ENCODE peak calls at places on chromosomes 6 and 20, in ten cellular contexts. H is cardiac fibroblast, F is AG04450, R is HFFc6, I is nephron progenitor cell, S is RWPE1, X is prostate gland, D is OCI-LY7, Y is brain microvascular endothelial cell, M is AG09309. U is an unnamed sample.

GRCh38 chr6:131427441-131428051 is 145.5 kb upstream of the ARG1 start:
- DNase-seq in H (no peak), F (no peak), R (no peak), I (no peak), S (no peak), X (no peak), D (no peak), Y (no peak), M (no peak), U (no peak)

GRCh38 chr6:30821862-30822784 is 62.2 kb upstream of the DDR1 start:
- DNase-seq in H (peak), F (no peak), R (peak), I (no peak), S (peak), X (no peak), D (peak), Y (peak), M (no peak), U (no peak)

GRCh38 chr6:53209681-53210080 is 61.0 kb upstream of the GCM1 start:
- DNase-seq in H (no peak), F (no peak), R (no peak), I (no peak), S (no peak), X (peak), D (no peak), Y (no peak), M (no peak), U (no peak)

GRCh38 chr6:121382467-121383121 is 48.3 kb upstream of the TBC1D32 start:
- DNase-seq in H (peak), F (no peak), R (no peak), I (no peak), S (no peak), X (no peak), D (no peak), Y (no peak), M (no peak), U (no peak)

GRCh38 chr6:130470777-130471176 is 105.0 kb downstream of the TMEM200A start:
- DNase-seq in H (no peak), F (no peak), R (no peak), I (no peak), S (no peak), X (no peak), D (no peak), Y (no peak), M (no peak), U (no peak)

GRCh38 chr6:170292778-170293164 is 1.9 kb upstream of the DLL1 start:
- DNase-seq in H (no peak), F (no peak), R (no peak), I (no peak), S (no peak), X (no peak), D (no peak), Y (no peak), M (no peak), U (no peak)

GRCh38 chr6:116881236-116881635 is 4.2 kb downstream of the RFX6 start:
- DNase-seq in H (no peak), F (no peak), R (no peak), I (no peak), S (no peak), X (no peak), D (no peak), Y (no peak), M (no peak), U (no peak)

GRCh38 chr6:34586327-34587040 is 30.4 kb upstream of the SPDEF start:
- DNase-seq in H (no peak), F (no peak), R (no peak), I (no peak), S (no peak), X (no peak), D (no peak), Y (no peak), M (no peak), U (no peak)

GRCh38 chr6:153038378-153038777 is 35.9 kb upstream of the MTRF1L start:
- DNase-seq in H (peak), F (peak), R (peak), I (no peak), S (no peak), X (no peak), D (no peak), Y (peak), M (peak), U (no peak)

GRCh38 chr6:146788115-146788514 is 189.3 kb downstream of the ADGB start:
- DNase-seq in H (no peak), F (no peak), R (no peak), I (no peak), S (no peak), X (no peak), D (no peak), Y (no peak), M (no peak), U (no peak)

GRCh38 chr20:62926229-62927127 is at the start of gene DIDO1:
- DNase-seq in H (peak), F (peak), R (peak), I (peak), S (peak), X (peak), D (peak), Y (peak), M (no peak), U (peak)

GRCh38 chr6:132257561-132257960 is 143.7 kb downstream of the MOXD1 start:
- DNase-seq in H (no peak), F (no peak), R (no peak), I (no peak), S (no peak), X (no peak), D (no peak), Y (peak), M (no peak), U (no peak)

GRCh38 chr20:49663112-49663511 is 50.6 kb downstream of the B4GALT5 start:
- DNase-seq in H (no peak), F (no peak), R (no peak), I (no peak), S (no peak), X (no peak), D (no peak), Y (no peak), M (no peak), U (no peak)

GRCh38 chr6:33692760-33693158 is 18.7 kb downstream of the UQCC2 start:
- DNase-seq in H (peak), F (no peak), R (peak), I (no peak), S (no peak), X (no peak), D (no peak), Y (peak), M (no peak), U (no peak)

GRCh38 chr20:37235065-37235464 is 26.5 kb downstream of the GHRH start:
- DNase-seq in H (no peak), F (no peak), R (no peak), I (no peak), S (no peak), X (no peak), D (no peak), Y (no peak), M (no peak), U (no peak)

GRCh38 chr20:58994390-58995159 is 12.5 kb downstream of the CTSZ start:
- DNase-seq in H (no peak), F (no peak), R (no peak), I (no peak), S (no peak), X (no peak), D (no peak), Y (no peak), M (no peak), U (no peak)

GRCh38 chr6:24930386-24930785 is 5.4 kb downstream of the RIPOR2 start:
- DNase-seq in H (peak), F (peak), R (peak), I (peak), S (no peak), X (no peak), D (no peak), Y (peak), M (peak), U (no peak)

GRCh38 chr20:10856237-10856636 is 182.4 kb upstream of the JAG1 start:
- DNase-seq in H (peak), F (no peak), R (no peak), I (no peak), S (no peak), X (no peak), D (no peak), Y (no peak), M (no peak), U (no peak)

GRCh38 chr6:139777202-139777970 is 402.9 kb upstream of the CITED2 start:
- DNase-seq in H (no peak), F (no peak), R (no peak), I (peak), S (no peak), X (no peak), D (no peak), Y (no peak), M (no peak), U (peak)

GRCh38 chr6:5082487-5083306 is 2.4 kb upstream of the PPP1R3G start:
- DNase-seq in H (peak), F (no peak), R (peak), I (no peak), S (peak), X (no peak), D (no peak), Y (peak), M (peak), U (no peak)

GRCh38 chr6:74598473-74599393 is 607.1 kb downstream of the COL12A1 start:
- DNase-seq in H (no peak), F (no peak), R (peak), I (no peak), S (peak), X (no peak), D (no peak), Y (no peak), M (peak), U (no peak)

GRCh38 chr6:5517781-5518180 is 256.5 kb downstream of the FARS2 start:
- DNase-seq in H (no peak), F (no peak), R (no peak), I (no peak), S (no peak), X (no peak), D (no peak), Y (no peak), M (no peak), U (no peak)

GRCh38 chr20:13525225-13525940 is 113.3 kb downstream of the TASP1 start:
- DNase-seq in H (peak), F (peak), R (peak), I (no peak), S (peak), X (no peak), D (no peak), Y (peak), M (peak), U (no peak)

GRCh38 chr6:41597246-41598000 is 40.8 kb upstream of the MDFI start:
- DNase-seq in H (no peak), F (no peak), R (no peak), I (no peak), S (no peak), X (no peak), D (no peak), Y (no peak), M (no peak), U (no peak)

GRCh38 chr6:139743629-139744028 is 369.2 kb upstream of the CITED2 start:
- DNase-seq in H (peak), F (peak), R (peak), I (no peak), S (peak), X (no peak), D (no peak), Y (peak), M (peak), U (no peak)

GRCh38 chr6:4220619-4221018 is 85.2 kb upstream of the ECI2 start:
- DNase-seq in H (peak), F (no peak), R (no peak), I (no peak), S (no peak), X (no peak), D (no peak), Y (no peak), M (peak), U (no peak)

GRCh38 chr6:88663801-88664200 is 299.6 kb downstream of the RNGTT start:
- DNase-seq in H (no peak), F (no peak), R (no peak), I (no peak), S (no peak), X (no peak), D (no peak), Y (no peak), M (no peak), U (no peak)

GRCh38 chr20:13995841-13996240 is 525 bp downstream of the MACROD2 start:
- DNase-seq in H (no peak), F (no peak), R (no peak), I (peak), S (peak), X (peak), D (no peak), Y (no peak), M (no peak), U (peak)

GRCh38 chr6:44285552-44286284 is 15.5 kb downstream of the TMEM151B start:
- DNase-seq in H (no peak), F (no peak), R (no peak), I (peak), S (no peak), X (no peak), D (no peak), Y (peak), M (no peak), U (peak)

GRCh38 chr20:45392733-45393132 is 14.6 kb upstream of the TP53TG5 start:
- DNase-seq in H (no peak), F (no peak), R (peak), I (no peak), S (no peak), X (no peak), D (no peak), Y (no peak), M (no peak), U (no peak)

GRCh38 chr6:18323935-18324707 is 59.8 kb upstream of the DEK start:
- DNase-seq in H (peak), F (no peak), R (peak), I (peak), S (peak), X (peak), D (peak), Y (peak), M (no peak), U (no peak)

GRCh38 chr6:63458480-63459115 is 113.7 kb upstream of the LOC128125822 start:
- DNase-seq in H (no peak), F (no peak), R (no peak), I (no peak), S (no peak), X (no peak), D (no peak), Y (no peak), M (no peak), U (no peak)

GRCh38 chr20:37020636-37021035 is 69.1 kb upstream of the SAMHD1 start:
- DNase-seq in H (no peak), F (no peak), R (no peak), I (no peak), S (no peak), X (no peak), D (no peak), Y (no peak), M (no peak), U (no peak)

GRCh38 chr6:17867880-17868279 is 119.6 kb downstream of the KIF13A start:
- DNase-seq in H (peak), F (no peak), R (peak), I (no peak), S (peak), X (no peak), D (no peak), Y (peak), M (no peak), U (no peak)

GRCh38 chr20:63979221-63979548 is 257 bp downstream of the SAMD10 start:
- DNase-seq in H (no peak), F (no peak), R (no peak), I (peak), S (no peak), X (no peak), D (no peak), Y (no peak), M (no peak), U (peak)

GRCh38 chr20:50427740-50428462 is 82.3 kb upstream of the PTPN1 start:
- DNase-seq in H (peak), F (no peak), R (no peak), I (no peak), S (no peak), X (peak), D (no peak), Y (no peak), M (no peak), U (no peak)

GRCh38 chr6:91534614-91535013 is 947.7 kb upstream of the MAP3K7 start:
- DNase-seq in H (no peak), F (no peak), R (no peak), I (no peak), S (no peak), X (no peak), D (no peak), Y (no peak), M (no peak), U (no peak)
- TF ChIP-seq CTCF in H (no peak), F (no peak), R (no peak), I (no peak), S (no peak), X (no peak), D (peak), Y (no peak), M (no peak), U (no peak)

GRCh38 chr20:34016736-34017135 is 23.0 kb downstream of the RALY start:
- DNase-seq in H (no peak), F (no peak), R (no peak), I (no peak), S (no peak), X (no peak), D (no peak), Y (no peak), M (no peak), U (no peak)

GRCh38 chr20:34014878-34015277 is 21.2 kb downstream of the RALY start:
- DNase-seq in H (no peak), F (no peak), R (no peak), I (no peak), S (no peak), X (no peak), D (no peak), Y (no peak), M (no peak), U (no peak)

GRCh38 chr20:34015401-34016335 is 22.0 kb downstream of the RALY start:
- DNase-seq in H (no peak), F (no peak), R (no peak), I (no peak), S (no peak), X (no peak), D (no peak), Y (no peak), M (no peak), U (no peak)

GRCh38 chr20:34017610-34018009 is 23.9 kb downstream of the RALY start:
- DNase-seq in H (peak), F (peak), R (peak), I (no peak), S (peak), X (no peak), D (no peak), Y (peak), M (peak), U (no peak)

DNA sequence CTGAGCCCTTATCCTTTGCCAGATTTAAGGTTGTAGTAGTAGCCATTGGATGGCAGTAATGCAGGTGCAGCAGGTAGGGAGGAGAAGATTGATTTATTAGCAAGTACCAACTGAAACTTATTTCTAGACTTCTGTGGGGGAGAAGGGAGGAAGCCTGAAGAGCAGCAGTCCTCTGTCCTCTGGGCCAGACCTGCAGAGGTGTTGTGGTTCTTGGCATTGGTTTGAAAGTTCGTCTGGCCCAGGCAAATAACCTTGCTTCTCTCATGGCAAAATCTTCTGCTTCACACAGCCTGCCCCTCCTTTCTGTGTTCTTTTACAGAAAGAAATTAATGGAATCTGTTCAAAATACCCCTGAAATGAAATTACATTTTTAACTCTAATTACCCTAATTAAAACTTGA is 24.5 kb downstream of the RALY start:
- DNase-seq in H (no peak), F (no peak), R (no peak), I (no peak), S (no peak), X (no peak), D (no peak), Y (no peak), M (no peak), U (no peak)
- TF ChIP-seq CTCF in H (no peak), F (no peak), R (no peak), I (no peak), S (no peak), X (no peak), D (no peak), Y (no peak), M (no peak), U (no peak)

GRCh38 chr6:23179994-23180393 is 610.6 kb downstream of the HDGFL1 start:
- DNase-seq in H (no peak), F (no peak), R (no peak), I (no peak), S (no peak), X (no peak), D (no peak), Y (no peak), M (no peak), U (no peak)

GRCh38 chr6:23176883-23177282 is 607.5 kb downstream of the HDGFL1 start:
- DNase-seq in H (no peak), F (no peak), R (peak), I (no peak), S (no peak), X (no peak), D (no peak), Y (no peak), M (no peak), U (peak)

GRCh38 chr6:23183846-23184245 is 614.5 kb downstream of the HDGFL1 start:
- DNase-seq in H (no peak), F (no peak), R (no peak), I (no peak), S (no peak), X (no peak), D (no peak), Y (no peak), M (no peak), U (no peak)

GRCh38 chr6:23181301-23182110 is 612.1 kb downstream of the HDGFL1 start:
- DNase-seq in H (no peak), F (no peak), R (no peak), I (no peak), S (no peak), X (no peak), D (no peak), Y (no peak), M (no peak), U (no peak)

GRCh38 chr6:23180504-23181293 is 611.3 kb downstream of the HDGFL1 start:
- DNase-seq in H (peak), F (peak), R (peak), I (no peak), S (no peak), X (peak), D (no peak), Y (peak), M (no peak), U (no peak)
- TF ChIP-seq CTCF in H (no peak), F (peak), R (no peak), I (no peak), S (no peak), X (no peak), D (no peak), Y (no peak), M (no peak), U (no peak)

DNA sequence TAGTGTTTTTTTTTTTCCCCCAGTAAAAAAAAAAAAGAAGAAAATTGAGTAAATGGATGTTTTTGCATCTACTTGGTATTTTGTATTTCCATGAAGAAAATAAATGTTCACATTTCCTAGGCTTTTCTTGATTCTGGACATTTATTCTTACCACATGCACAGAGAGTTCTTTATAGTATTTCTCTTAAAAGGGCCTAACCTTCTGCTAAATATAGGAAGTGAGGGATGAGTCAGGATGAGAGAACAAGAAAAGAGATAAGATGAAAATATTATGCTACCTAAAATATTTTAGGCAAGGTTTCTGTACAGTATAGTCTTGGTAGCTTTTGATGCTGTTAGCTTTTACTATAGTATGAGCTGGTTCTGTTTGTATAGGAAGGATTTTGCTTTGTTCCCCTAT is 100.8 kb upstream of the HDGFL1 start:
- DNase-seq in H (no peak), F (no peak), R (no peak), I (no peak), S (no peak), X (no peak), D (no peak), Y (no peak), M (no peak), U (no peak)
- TF ChIP-seq CTCF in H (no peak), F (no peak), R (no peak), I (no peak), S (no peak), X (no peak), D (no peak), Y (no peak), M (no peak), U (no peak)

GRCh38 chr6:151025076-151025475 is 159.6 kb downstream of the MTHFD1L start:
- DNase-seq in H (no peak), F (no peak), R (no peak), I (no peak), S (no peak), X (peak), D (no peak), Y (no peak), M (no peak), U (no peak)

GRCh38 chr6:151024597-151024996 is 159.1 kb downstream of the MTHFD1L start:
- DNase-seq in H (no peak), F (no peak), R (no peak), I (no peak), S (no peak), X (peak), D (no peak), Y (no peak), M (no peak), U (no peak)

GRCh38 chr6:151027936-151028838 is 162.7 kb downstream of the MTHFD1L start:
- DNase-seq in H (no peak), F (no peak), R (no peak), I (no peak), S (no peak), X (no peak), D (no peak), Y (no peak), M (no peak), U (no peak)

GRCh38 chr6:151027295-151027747 is 161.8 kb downstream of the MTHFD1L start:
- DNase-seq in H (no peak), F (no peak), R (no peak), I (no peak), S (no peak), X (no peak), D (no peak), Y (no peak), M (no peak), U (no peak)

GRCh38 chr6:151026021-151026663 is 160.6 kb downstream of the MTHFD1L start:
- DNase-seq in H (no peak), F (no peak), R (no peak), I (no peak), S (no peak), X (no peak), D (no peak), Y (no peak), M (no peak), U (no peak)
- TF ChIP-seq CTCF in H (no peak), F (no peak), R (no peak), I (no peak), S (no peak), X (no peak), D (no peak), Y (no peak), M (no peak), U (no peak)

U was measured in WTC11.